ENCODE peak calls at places on chromosomes 11 and 22, in nine cellular contexts. One of them, this sample, is unnamed.
A peak's percentile ranks its signal among the peaks of the same experiment; 100 is the strongest.

GRCh38 chr22:17205432-17205831 is 13.8 kb downstream of the ADA2 start:
- DNase-seq in SK-N-SH: no peak
- DNase-seq in HL-60: no peak
- DNase-seq in pancreas: no peak
- DNase-seq in ovary: no peak
- DNase-seq in aorta: no peak
- DNase-seq in ascending aorta: no peak
- DNase-seq in heart left ventricle: no peak
- DNase-seq in fibroblast of lung: no peak
- DNase-seq in this sample: no peak

GRCh38 chr11:10878408-10879214 is 20.8 kb upstream of the ZBED5 start:
- DNase-seq in ovary: no peak
- DNase-seq in pancreas: no peak
- DNase-seq in fibroblast of lung: peak; percentile 81
- DNase-seq in heart left ventricle: no peak
- DNase-seq in SK-N-SH: peak; percentile 47
- DNase-seq in aorta: no peak
- DNase-seq in ascending aorta: no peak
- DNase-seq in HL-60: peak; percentile 37
- DNase-seq in this sample: no peak

GRCh38 chr11:68978931-68979591 is 1.7 kb downstream of the MRGPRD start:
- DNase-seq in heart left ventricle: peak; percentile 33
- DNase-seq in ascending aorta: peak; percentile 53
- DNase-seq in HL-60: no peak
- DNase-seq in SK-N-SH: peak; percentile 59
- DNase-seq in pancreas: no peak
- DNase-seq in fibroblast of lung: no peak
- DNase-seq in aorta: no peak
- DNase-seq in ovary: no peak
- DNase-seq in this sample: no peak

GRCh38 chr11:78040691-78041379 is 17.8 kb upstream of the KCTD14 start:
- DNase-seq in heart left ventricle: no peak
- DNase-seq in fibroblast of lung: no peak
- DNase-seq in ascending aorta: peak; percentile 65
- DNase-seq in ovary: no peak
- DNase-seq in HL-60: no peak
- DNase-seq in aorta: no peak
- DNase-seq in SK-N-SH: no peak
- DNase-seq in pancreas: no peak
- DNase-seq in this sample: no peak

GRCh38 chr11:107733518-107733917 is 21.7 kb upstream of the SLN start:
- DNase-seq in ovary: no peak
- DNase-seq in heart left ventricle: no peak
- DNase-seq in aorta: no peak
- DNase-seq in pancreas: no peak
- DNase-seq in ascending aorta: no peak
- DNase-seq in HL-60: no peak
- DNase-seq in fibroblast of lung: no peak
- DNase-seq in SK-N-SH: no peak
- DNase-seq in this sample: no peak

GRCh38 chr11:121466063-121466794 is 13.5 kb upstream of the SORL1-AS1 start:
- DNase-seq in heart left ventricle: peak; percentile 84
- DNase-seq in ascending aorta: peak; percentile 97
- DNase-seq in aorta: peak; percentile 95
- DNase-seq in fibroblast of lung: peak; percentile 93
- DNase-seq in HL-60: no peak
- DNase-seq in pancreas: peak; percentile 86
- DNase-seq in SK-N-SH: peak; percentile 79
- DNase-seq in ovary: peak; percentile 88
- DNase-seq in this sample: peak; percentile 84

GRCh38 chr11:69892986-69893555 is 73.9 kb upstream of the FGF3 start:
- DNase-seq in fibroblast of lung: no peak
- DNase-seq in HL-60: no peak
- DNase-seq in pancreas: peak; percentile 64
- DNase-seq in SK-N-SH: peak; percentile 88
- DNase-seq in aorta: peak; percentile 38
- DNase-seq in ascending aorta: no peak
- DNase-seq in ovary: no peak
- DNase-seq in heart left ventricle: no peak
- DNase-seq in this sample: peak; percentile 72

GRCh38 chr11:57658023-57658361 is 430 bp downstream of the CLP1 start:
- DNase-seq in ascending aorta: no peak
- DNase-seq in ovary: no peak
- DNase-seq in SK-N-SH: no peak
- DNase-seq in heart left ventricle: no peak
- DNase-seq in HL-60: no peak
- DNase-seq in aorta: no peak
- DNase-seq in fibroblast of lung: no peak
- DNase-seq in pancreas: no peak
- DNase-seq in this sample: no peak

GRCh38 chr11:6546735-6547134 is 49.7 kb downstream of the DNHD1 start:
- DNase-seq in HL-60: no peak
- DNase-seq in aorta: no peak
- DNase-seq in SK-N-SH: no peak
- DNase-seq in fibroblast of lung: no peak
- DNase-seq in ascending aorta: no peak
- DNase-seq in pancreas: no peak
- DNase-seq in ovary: no peak
- DNase-seq in heart left ventricle: no peak
- DNase-seq in this sample: no peak

GRCh38 chr11:43895601-43896000 is 15.0 kb downstream of the ALKBH3 start:
- DNase-seq in fibroblast of lung: no peak
- DNase-seq in HL-60: no peak
- DNase-seq in pancreas: no peak
- DNase-seq in SK-N-SH: no peak
- DNase-seq in ovary: no peak
- DNase-seq in heart left ventricle: no peak
- DNase-seq in aorta: no peak
- DNase-seq in ascending aorta: no peak
- DNase-seq in this sample: no peak

GRCh38 chr22:39459681-39460080 is 2.9 kb downstream of the MGAT3 start:
- DNase-seq in ascending aorta: no peak
- DNase-seq in SK-N-SH: no peak
- DNase-seq in ovary: no peak
- DNase-seq in fibroblast of lung: no peak
- DNase-seq in aorta: no peak
- DNase-seq in HL-60: no peak
- DNase-seq in heart left ventricle: no peak
- DNase-seq in pancreas: no peak
- DNase-seq in this sample: no peak

DNA sequence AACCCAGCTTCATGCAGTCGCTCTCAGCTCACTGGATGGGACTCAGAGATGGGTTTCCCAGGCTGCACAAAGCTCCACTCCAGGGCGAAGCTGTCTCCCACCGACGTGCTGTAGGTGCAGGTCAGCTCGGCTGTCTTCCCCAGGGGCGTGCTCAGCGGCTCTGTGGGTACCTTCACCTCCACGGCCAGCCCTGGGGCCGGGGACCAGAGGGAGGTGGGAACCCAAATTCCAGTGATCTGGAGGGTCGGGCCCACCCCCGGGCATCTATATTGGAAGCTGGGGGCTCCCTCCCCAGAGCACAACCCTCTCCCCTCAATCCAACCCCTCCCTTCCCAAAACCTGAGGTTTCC is 689 bp downstream of the VSIG2 start:
- DNase-seq in heart left ventricle: no peak
- DNase-seq in aorta: no peak
- DNase-seq in ascending aorta: no peak
- DNase-seq in fibroblast of lung: no peak
- DNase-seq in ovary: no peak
- DNase-seq in SK-N-SH: peak; percentile 33
- DNase-seq in HL-60: no peak
- DNase-seq in pancreas: no peak
- DNase-seq in this sample: no peak
- H3K27ac ChIP-seq in heart left ventricle: no peak overlapping the region
- H3K27ac ChIP-seq in aorta: no peak overlapping the region
- H3K27ac ChIP-seq in ascending aorta: no peak overlapping the region
- H3K27ac ChIP-seq in fibroblast of lung: no peak overlapping the region
- H3K27ac ChIP-seq in ovary: no peak overlapping the region
- H3K27ac ChIP-seq in SK-N-SH: no peak overlapping the region
- H3K27ac ChIP-seq in HL-60: no peak overlapping the region
- H3K27ac ChIP-seq in pancreas: no peak overlapping the region
- H3K27ac ChIP-seq in this sample: no peak overlapping the region

DNA sequence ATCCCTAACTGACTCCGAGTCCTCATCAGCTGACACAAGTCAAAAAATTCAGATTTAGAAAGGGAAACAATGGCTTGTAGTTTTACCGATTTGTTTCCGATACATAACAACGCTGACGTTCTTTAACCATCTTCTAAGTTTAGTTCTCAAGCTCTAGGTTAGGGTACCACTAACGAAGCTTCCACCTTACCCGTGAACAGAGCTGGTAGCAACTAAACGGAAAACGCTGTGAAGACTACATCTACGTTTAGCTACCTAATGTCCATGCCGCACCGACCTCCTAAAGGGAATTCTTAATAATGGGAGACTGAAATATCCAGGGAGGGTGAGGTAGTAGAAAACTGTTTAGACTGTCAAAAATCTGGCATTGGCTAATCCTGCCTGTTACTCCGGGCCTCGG is 1.0 kb downstream of the NUP98 start:
- DNase-seq in fibroblast of lung: no peak
- DNase-seq in SK-N-SH: no peak
- DNase-seq in HL-60: no peak
- DNase-seq in ovary: no peak
- DNase-seq in heart left ventricle: no peak
- DNase-seq in aorta: peak; percentile 12
- DNase-seq in ascending aorta: no peak
- DNase-seq in pancreas: no peak
- DNase-seq in this sample: no peak
- H3K27ac ChIP-seq in fibroblast of lung: peak overlapping the region; percentile 96
- H3K27ac ChIP-seq in SK-N-SH: peak overlapping the region; percentile 88
- H3K27ac ChIP-seq in HL-60: peak overlapping the region; percentile 95
- H3K27ac ChIP-seq in ovary: peak overlapping the region; percentile 93
- H3K27ac ChIP-seq in heart left ventricle: peak overlapping the region; percentile 98
- H3K27ac ChIP-seq in aorta: peak overlapping the region; percentile 41
- H3K27ac ChIP-seq in ascending aorta: peak overlapping the region; percentile 96
- H3K27ac ChIP-seq in pancreas: no peak overlapping the region
- H3K27ac ChIP-seq in this sample: no peak overlapping the region

GRCh38 chr11:73217810-73218105 is 323 bp upstream of the P2RY2 start:
- DNase-seq in SK-N-SH: no peak
- DNase-seq in ovary: no peak
- DNase-seq in heart left ventricle: no peak
- DNase-seq in HL-60: no peak
- DNase-seq in fibroblast of lung: no peak
- DNase-seq in aorta: no peak
- DNase-seq in pancreas: no peak
- DNase-seq in ascending aorta: no peak
- DNase-seq in this sample: no peak

GRCh38 chr11:73215191-73216134 is 2.6 kb upstream of the P2RY2 start:
- DNase-seq in aorta: peak; percentile 30
- DNase-seq in pancreas: no peak
- DNase-seq in heart left ventricle: no peak
- DNase-seq in SK-N-SH: no peak
- DNase-seq in ascending aorta: no peak
- DNase-seq in fibroblast of lung: no peak
- DNase-seq in ovary: no peak
- DNase-seq in HL-60: peak; percentile 73
- DNase-seq in this sample: no peak

GRCh38 chr11:73217131-73217809 is 811 bp upstream of the P2RY2 start:
- DNase-seq in ovary: peak; percentile 59
- DNase-seq in SK-N-SH: no peak
- DNase-seq in ascending aorta: no peak
- DNase-seq in fibroblast of lung: no peak
- DNase-seq in aorta: peak; percentile 32
- DNase-seq in pancreas: no peak
- DNase-seq in HL-60: no peak
- DNase-seq in heart left ventricle: no peak
- DNase-seq in this sample: no peak

GRCh38 chr11:73218106-73218829 is at the start of gene P2RY2:
- DNase-seq in SK-N-SH: peak; percentile 86
- DNase-seq in ascending aorta: peak; percentile 86
- DNase-seq in aorta: peak; percentile 86
- DNase-seq in ovary: peak; percentile 55
- DNase-seq in HL-60: peak; percentile 86
- DNase-seq in pancreas: peak; percentile 90
- DNase-seq in heart left ventricle: peak; percentile 85
- DNase-seq in fibroblast of lung: no peak
- DNase-seq in this sample: peak; percentile 94

GRCh38 chr11:73216466-73216865 is 1.6 kb upstream of the P2RY2 start:
- DNase-seq in pancreas: no peak
- DNase-seq in aorta: no peak
- DNase-seq in ascending aorta: no peak
- DNase-seq in HL-60: no peak
- DNase-seq in ovary: no peak
- DNase-seq in fibroblast of lung: no peak
- DNase-seq in heart left ventricle: no peak
- DNase-seq in SK-N-SH: no peak
- DNase-seq in this sample: no peak
- H3K27ac ChIP-seq in pancreas: no peak overlapping the region
- H3K27ac ChIP-seq in aorta: no peak overlapping the region
- H3K27ac ChIP-seq in ascending aorta: no peak overlapping the region
- H3K27ac ChIP-seq in HL-60: peak overlapping the region; percentile 98
- H3K27ac ChIP-seq in ovary: no peak overlapping the region
- H3K27ac ChIP-seq in fibroblast of lung: no peak overlapping the region
- H3K27ac ChIP-seq in heart left ventricle: peak overlapping the region; percentile 69
- H3K27ac ChIP-seq in SK-N-SH: no peak overlapping the region
- H3K27ac ChIP-seq in this sample: no peak overlapping the region

GRCh38 chr22:49201046-49201970 is 626.4 kb downstream of the BRD1 start:
- DNase-seq in ascending aorta: peak; percentile 38
- DNase-seq in pancreas: peak; percentile 24
- DNase-seq in fibroblast of lung: no peak
- DNase-seq in SK-N-SH: no peak
- DNase-seq in ovary: no peak
- DNase-seq in HL-60: no peak
- DNase-seq in heart left ventricle: peak; percentile 0
- DNase-seq in aorta: no peak
- DNase-seq in this sample: peak; percentile 30

GRCh38 chr22:49197500-49197899 is 630.2 kb downstream of the BRD1 start:
- DNase-seq in heart left ventricle: no peak
- DNase-seq in ovary: no peak
- DNase-seq in pancreas: no peak
- DNase-seq in ascending aorta: peak; percentile 7
- DNase-seq in aorta: no peak
- DNase-seq in fibroblast of lung: no peak
- DNase-seq in HL-60: no peak
- DNase-seq in SK-N-SH: no peak
- DNase-seq in this sample: peak; percentile 48

GRCh38 chr22:49197986-49198704 is 629.5 kb downstream of the BRD1 start:
- DNase-seq in fibroblast of lung: no peak
- DNase-seq in aorta: no peak
- DNase-seq in pancreas: no peak
- DNase-seq in HL-60: no peak
- DNase-seq in ovary: no peak
- DNase-seq in heart left ventricle: no peak
- DNase-seq in SK-N-SH: no peak
- DNase-seq in ascending aorta: peak; percentile 33
- DNase-seq in this sample: no peak

GRCh38 chr22:49199224-49199623 is 628.4 kb downstream of the BRD1 start:
- DNase-seq in SK-N-SH: no peak
- DNase-seq in pancreas: peak; percentile 18
- DNase-seq in heart left ventricle: no peak
- DNase-seq in fibroblast of lung: no peak
- DNase-seq in aorta: no peak
- DNase-seq in ascending aorta: peak; percentile 12
- DNase-seq in ovary: no peak
- DNase-seq in HL-60: no peak
- DNase-seq in this sample: peak; percentile 40

GRCh38 chr22:49198705-49199084 is 629.0 kb downstream of the BRD1 start:
- DNase-seq in HL-60: no peak
- DNase-seq in heart left ventricle: no peak
- DNase-seq in fibroblast of lung: no peak
- DNase-seq in SK-N-SH: no peak
- DNase-seq in ovary: no peak
- DNase-seq in aorta: no peak
- DNase-seq in pancreas: peak; percentile 22
- DNase-seq in ascending aorta: peak; percentile 25
- DNase-seq in this sample: peak; percentile 11
- H3K27ac ChIP-seq in HL-60: no peak overlapping the region
- H3K27ac ChIP-seq in heart left ventricle: no peak overlapping the region
- H3K27ac ChIP-seq in fibroblast of lung: no peak overlapping the region
- H3K27ac ChIP-seq in SK-N-SH: no peak overlapping the region
- H3K27ac ChIP-seq in ovary: no peak overlapping the region
- H3K27ac ChIP-seq in aorta: no peak overlapping the region
- H3K27ac ChIP-seq in pancreas: no peak overlapping the region
- H3K27ac ChIP-seq in ascending aorta: no peak overlapping the region
- H3K27ac ChIP-seq in this sample: no peak overlapping the region

This sample was measured in right lobe of liver.